ENCODE peak calls at places on chromosomes 1 and 21, in five cellular contexts. H is heart right ventricle, M is kidney epithelial cell, Q is bronchial epithelial cell, F is cardiac muscle cell. V is an unnamed sample.
A peak's percentile ranks its signal among the peaks of the same experiment; 100 is the strongest.

GRCh38 chr1:29258974-29259801 is 22.9 kb downstream of the PTPRU start:
- DNase-seq in F (peak; percentile 21), H (no peak), Q (no peak), M (no peak), V (no peak)

GRCh38 chr1:30034627-30035521 is 688.5 kb downstream of the MATN1 start:
- DNase-seq in M (no peak), F (peak; percentile 8), Q (no peak), H (peak; percentile 27), V (no peak)

GRCh38 chr1:153801028-153801625 is 25.9 kb downstream of the SLC27A3 start:
- DNase-seq in F (no peak), H (no peak), M (no peak), Q (no peak), V (no peak)

GRCh38 chr1:109864063-109864822 is 46.4 kb upstream of the CSF1 start:
- DNase-seq in Q (no peak), F (peak; percentile 77), M (no peak), H (no peak), V (no peak)

GRCh38 chr1:116232989-116233514 is 121.9 kb downstream of the MAB21L3 start:
- DNase-seq in H (no peak), M (no peak), F (peak; percentile 19), Q (no peak), V (no peak)

GRCh38 chr1:78434351-78434750 is 56.4 kb upstream of the PTGFR start:
- DNase-seq in M (no peak), F (no peak), H (no peak), Q (no peak), V (no peak)

GRCh38 chr1:183612407-183612806 is 22.1 kb upstream of the NCF2 start:
- DNase-seq in F (no peak), M (no peak), Q (no peak), H (no peak), V (no peak)

GRCh38 chr1:158208717-158209116 is 28.0 kb downstream of the CD1D start:
- DNase-seq in F (no peak), H (no peak), M (no peak), Q (no peak), V (no peak)

GRCh38 chr21:27581168-27581567 is 614.3 kb upstream of the ADAMTS5 start:
- DNase-seq in H (no peak), M (no peak), Q (peak; percentile 97), F (no peak), V (no peak)

GRCh38 chr1:99652881-99653281 is 7.0 kb downstream of the PALMD start:
- DNase-seq in Q (no peak), F (peak; percentile 24), H (no peak), M (no peak), V (no peak)

GRCh38 chr1:66237722-66238479 is 296.1 kb upstream of the SGIP1 start:
- DNase-seq in M (no peak), F (no peak), Q (no peak), H (no peak), V (no peak)

GRCh38 chr1:229855999-229856650 is 210.9 kb upstream of the GALNT2 start:
- DNase-seq in M (no peak), Q (no peak), H (no peak), F (no peak), V (no peak)

GRCh38 chr1:91404151-91405012 is at the start of gene HFM1:
- DNase-seq in M (no peak), Q (peak; percentile 47), F (peak; percentile 85), H (peak; percentile 83), V (peak; percentile 23)

GRCh38 chr21:34073032-34073748 is at the start of the genes MRPS6 and SLC5A3:
- DNase-seq in M (peak; percentile 26), H (peak; percentile 82), F (peak; percentile 88), Q (peak; percentile 51), V (peak; percentile 57)

GRCh38 chr1:89898150-89898549 is 77.3 kb downstream of the LRRC8D start:
- DNase-seq in Q (no peak), M (no peak), H (no peak), F (no peak), V (no peak)

GRCh38 chr1:215844266-215844665 is 277.2 kb downstream of the KCTD3 start:
- DNase-seq in M (no peak), Q (no peak), H (no peak), F (no peak), V (no peak)

GRCh38 chr1:88661188-88661587 is 22.9 kb upstream of the PKN2 start:
- DNase-seq in F (no peak), Q (peak; percentile 3), M (no peak), H (no peak), V (no peak)

GRCh38 chr1:44808063-44808937 is at the start of gene BTBD19:
- DNase-seq in M (no peak), H (peak; percentile 89), Q (no peak), F (peak; percentile 97), V (peak; percentile 83)

GRCh38 chr1:154951901-154952657 is 3.8 kb downstream of the PBXIP1 start:
- DNase-seq in M (no peak), Q (no peak), F (no peak), H (no peak), V (no peak)

GRCh38 chr1:59453297-59453970 is 156.5 kb downstream of the FGGY start:
- DNase-seq in M (no peak), Q (peak; percentile 64), H (no peak), F (no peak), V (no peak)

GRCh38 chr1:166813508-166814223 is 25.6 kb upstream of the POGK start:
- DNase-seq in M (no peak), H (no peak), F (no peak), Q (no peak), V (no peak)
- TF ChIP-seq CTCF in M (no peak), H (no peak), F (no peak), Q (no peak), V (no peak)

GRCh38 chr1:241451981-241452380 is 67.6 kb downstream of the FH start:
- DNase-seq in M (no peak), F (no peak), H (no peak), Q (no peak), V (no peak)
- TF ChIP-seq CTCF in M (no peak), F (no peak), H (no peak), Q (no peak), V (no peak)

DNA sequence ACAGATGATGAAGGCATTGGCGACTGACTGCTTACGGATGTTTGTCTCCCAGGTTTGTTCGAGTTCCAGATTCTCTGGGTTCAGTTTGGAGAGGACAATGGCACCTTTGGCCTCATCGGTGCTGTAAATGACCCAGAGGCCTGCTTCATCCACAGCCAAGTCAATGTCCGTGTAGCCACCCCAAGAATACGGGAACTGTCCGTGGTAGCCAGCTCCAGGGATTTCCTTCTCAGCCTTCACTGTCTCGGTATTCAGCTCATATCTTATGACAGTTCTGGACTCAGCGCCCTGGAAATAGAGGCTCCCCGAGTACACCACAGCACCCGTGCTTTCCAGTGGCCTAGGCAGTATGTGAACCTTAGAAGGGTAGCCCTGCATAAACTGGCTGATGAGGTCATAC is 14.1 kb downstream of the MYOCOS start:
- DNase-seq in F (peak; percentile 19), Q (no peak), M (no peak), H (no peak), V (no peak)
- TF ChIP-seq CTCF in F (no peak), Q (no peak), M (no peak), H (no peak), V (no peak)

DNA sequence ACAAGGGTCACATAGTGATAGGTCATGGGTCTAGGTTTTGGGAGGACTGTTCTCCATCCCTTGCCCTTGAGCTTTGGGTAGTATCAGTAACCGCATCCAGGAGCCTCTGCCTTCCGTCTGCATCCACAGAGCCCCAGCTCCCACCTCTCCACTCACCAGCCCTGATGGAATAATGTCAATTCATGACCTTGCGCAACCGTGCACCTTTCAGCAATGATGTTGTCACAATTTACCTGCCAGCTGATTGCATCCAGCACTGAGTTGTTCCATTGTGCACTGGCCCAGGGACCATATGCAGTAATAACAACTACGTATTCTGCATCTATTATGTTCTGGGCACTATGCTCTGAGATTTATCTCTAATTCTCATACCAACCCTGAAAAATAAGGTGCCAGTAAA is 1.4 kb downstream of the CAPN8 start:
- DNase-seq in F (no peak), M (no peak), H (no peak), Q (no peak), V (no peak)
- TF ChIP-seq CTCF in F (no peak), M (no peak), H (no peak), Q (no peak), V (no peak)

V was measured in AG09319.